ENCODE peak calls at places on chromosomes 5 and 9, in seven cellular contexts. O is left lung; L is mucosa of gallbladder; B is activated naive CD8-positive, alpha-beta T cell treated with anti-CD3 and anti-CD28 coated beads, Interleukin-2, amount 50 U/mL, for 16 hours; H is DMS79; J is M059J; I is activated CD4-positive, alpha-beta T cell treated with anti-CD3 and anti-CD28 coated beads, Interleukin-2, amount 10 ng/mL, durations not matched to agents 7 days and 5 days. R is an unnamed sample.

GRCh38 chr5:77167695-77168111 is 42.8 kb upstream of the PDE8B start:
- DNase-seq in H (no peak), J (peak; percentile 87), B (no peak), L (no peak), O (no peak), I (no peak), R (no peak)

GRCh38 chr9:10566853-10567252 is 45.9 kb downstream of the PTPRD start:
- DNase-seq in L (no peak), H (no peak), B (no peak), O (no peak), J (no peak), I (no peak), R (no peak)

GRCh38 chr9:126146254-126147145 is 180.1 kb upstream of the MVB12B start:
- DNase-seq in J (peak; percentile 12), H (peak; percentile 50), L (peak; percentile 9), O (no peak), I (peak; percentile 23), B (no peak), R (no peak)

GRCh38 chr5:78716221-78716620 is 67.6 kb upstream of the LHFPL2 start:
- DNase-seq in H (no peak), I (no peak), O (no peak), J (peak; percentile 37), B (no peak), L (no peak), R (no peak)

GRCh38 chr5:60688980-60689379 is 11.0 kb downstream of the DEPDC1B start:
- DNase-seq in I (no peak), B (no peak), L (no peak), H (no peak), J (no peak), O (no peak), R (no peak)

GRCh38 chr9:120876842-120877240 is at the start of gene PHF19:
- DNase-seq in B (no peak), O (no peak), H (peak; percentile 41), L (no peak), I (peak; percentile 59), J (peak; percentile 57), R (no peak)

GRCh38 chr5:122761115-122761514 is 13.8 kb upstream of the SNX2 start:
- DNase-seq in H (no peak), I (no peak), O (no peak), B (no peak), J (no peak), L (no peak), R (no peak)

GRCh38 chr9:25864509-25864908 is 186.3 kb upstream of the TUSC1 start:
- DNase-seq in O (no peak), I (no peak), J (peak; percentile 17), H (no peak), B (no peak), L (no peak), R (no peak)

GRCh38 chr9:133703571-133704399 is 34.4 kb downstream of the SARDH start:
- DNase-seq in I (no peak), B (no peak), J (no peak), O (peak; percentile 32), L (no peak), H (peak; percentile 70), R (no peak)

GRCh38 chr5:94993501-94993900 is 291.4 kb downstream of the MCTP1 start:
- DNase-seq in J (no peak), L (no peak), B (no peak), H (no peak), I (no peak), O (no peak), R (no peak)

GRCh38 chr9:114238471-114238870 is 83.1 kb downstream of the COL27A1 start:
- DNase-seq in I (no peak), J (no peak), O (no peak), H (no peak), B (no peak), L (no peak), R (no peak)

GRCh38 chr9:126982215-126983002 is 67.8 kb downstream of the RALGPS1 start:
- DNase-seq in O (no peak), J (no peak), L (no peak), B (no peak), H (no peak), I (no peak), R (no peak)

GRCh38 chr5:91219803-91220371 is 163.2 kb downstream of the ARRDC3 start:
- DNase-seq in H (no peak), B (no peak), J (peak; percentile 51), L (no peak), I (peak; percentile 44), O (no peak), R (no peak)

GRCh38 chr5:180832638-180833068 is 28.4 kb downstream of the ZFP62 start:
- DNase-seq in O (no peak), H (no peak), L (no peak), I (peak; percentile 70), J (no peak), B (no peak), R (peak; percentile 86)

GRCh38 chr5:111061618-111062017 is 9.9 kb upstream of the TSLP start:
- DNase-seq in I (no peak), L (no peak), B (no peak), J (peak; percentile 47), O (no peak), H (no peak), R (no peak)

GRCh38 chr9:73037613-73038012 is 84.8 kb upstream of the ALDH1A1 start:
- DNase-seq in B (no peak), H (no peak), J (peak; percentile 72), O (no peak), I (no peak), L (no peak), R (no peak)

GRCh38 chr5:143152445-143152844 is 251.0 kb downstream of the NR3C1 start:
- DNase-seq in I (no peak), L (no peak), H (no peak), J (no peak), B (no peak), O (no peak), R (no peak)

GRCh38 chr9:122192914-122193525 is 33.3 kb downstream of the MORN5 start:
- DNase-seq in I (no peak), B (no peak), H (no peak), J (no peak), O (no peak), L (no peak), R (no peak)

GRCh38 chr9:105219291-105219805 is 25.1 kb upstream of the SLC44A1 start:
- DNase-seq in O (no peak), I (no peak), B (no peak), H (no peak), J (no peak), L (no peak), R (no peak)

GRCh38 chr5:140351609-140352334 is 5.4 kb upstream of the HBEGF start:
- DNase-seq in H (peak; percentile 19), J (peak; percentile 74), L (peak; percentile 80), O (no peak), B (peak; percentile 38), I (peak; percentile 87), R (peak; percentile 86)

R was measured in CD4-positive, CD25-positive, alpha-beta regulatory T cell.